ENCODE peak calls at places on chromosomes 12 and 14, in eight cellular contexts. One of them, this sample, is unnamed.

GRCh38 chr12:114834621-114835020 is 150.6 kb upstream of the TBX3 start:
- DNase-seq in iPS DF 6.9: no peak
- DNase-seq in GM23338: no peak
- DNase-seq in lower leg skin: no peak
- DNase-seq in tibial artery: no peak
- DNase-seq in keratinocyte: no peak
- DNase-seq in heart right ventricle: no peak
- DNase-seq in coronary artery: no peak
- DNase-seq in this sample: no peak

GRCh38 chr14:25909361-25909760 is 688.5 kb downstream of the NOVA1 start:
- DNase-seq in iPS DF 6.9: no peak
- DNase-seq in GM23338: no peak
- DNase-seq in lower leg skin: no peak
- DNase-seq in tibial artery: no peak
- DNase-seq in keratinocyte: no peak
- DNase-seq in heart right ventricle: no peak
- DNase-seq in coronary artery: no peak
- DNase-seq in this sample: no peak

GRCh38 chr14:61258985-61259384 is 22.2 kb downstream of the TMEM30B start:
- DNase-seq in iPS DF 6.9: no peak
- DNase-seq in GM23338: no peak
- DNase-seq in lower leg skin: no peak
- DNase-seq in tibial artery: no peak
- DNase-seq in keratinocyte: no peak
- DNase-seq in heart right ventricle: no peak
- DNase-seq in coronary artery: no peak
- DNase-seq in this sample: no peak

GRCh38 chr14:84483072-84483410 is 1046.9 kb upstream of the FLRT2 start:
- DNase-seq in iPS DF 6.9: no peak
- DNase-seq in GM23338: no peak
- DNase-seq in lower leg skin: no peak
- DNase-seq in tibial artery: no peak
- DNase-seq in keratinocyte: no peak
- DNase-seq in heart right ventricle: no peak
- DNase-seq in coronary artery: no peak
- DNase-seq in this sample: no peak

GRCh38 chr14:56000846-56001245 is 117.4 kb upstream of the PELI2 start:
- DNase-seq in iPS DF 6.9: no peak
- DNase-seq in GM23338: no peak
- DNase-seq in lower leg skin: no peak
- DNase-seq in tibial artery: no peak
- DNase-seq in keratinocyte: no peak
- DNase-seq in heart right ventricle: no peak
- DNase-seq in coronary artery: no peak
- DNase-seq in this sample: no peak

GRCh38 chr12:45049912-45050318 is 984 bp downstream of the DBX2 start:
- DNase-seq in iPS DF 6.9: no peak
- DNase-seq in GM23338: peak; percentile 54
- DNase-seq in lower leg skin: no peak
- DNase-seq in tibial artery: no peak
- DNase-seq in keratinocyte: no peak
- DNase-seq in heart right ventricle: no peak
- DNase-seq in coronary artery: no peak
- DNase-seq in this sample: peak; percentile 20

GRCh38 chr12:53381739-53382630 is 2.0 kb downstream of the SP1 start:
- DNase-seq in iPS DF 6.9: peak; percentile 22
- DNase-seq in GM23338: peak; percentile 80
- DNase-seq in lower leg skin: peak; percentile 54
- DNase-seq in tibial artery: peak; percentile 64
- DNase-seq in keratinocyte: peak; percentile 93
- DNase-seq in heart right ventricle: peak; percentile 56
- DNase-seq in coronary artery: no peak
- DNase-seq in this sample: peak; percentile 56

GRCh38 chr12:79659961-79660431 is 30.8 kb downstream of the PAWR start:
- DNase-seq in iPS DF 6.9: no peak
- DNase-seq in GM23338: no peak
- DNase-seq in lower leg skin: no peak
- DNase-seq in tibial artery: no peak
- DNase-seq in keratinocyte: no peak
- DNase-seq in heart right ventricle: no peak
- DNase-seq in coronary artery: no peak
- DNase-seq in this sample: no peak

GRCh38 chr14:104892517-104893434 is 27.7 kb downstream of the CEP170B start:
- DNase-seq in iPS DF 6.9: no peak
- DNase-seq in GM23338: no peak
- DNase-seq in lower leg skin: no peak
- DNase-seq in tibial artery: no peak
- DNase-seq in keratinocyte: no peak
- DNase-seq in heart right ventricle: peak; percentile 4
- DNase-seq in coronary artery: peak; percentile 69
- DNase-seq in this sample: no peak

GRCh38 chr12:129789921-129790320 is 113.9 kb downstream of the TMEM132D start:
- DNase-seq in iPS DF 6.9: no peak
- DNase-seq in GM23338: no peak
- DNase-seq in lower leg skin: no peak
- DNase-seq in tibial artery: no peak
- DNase-seq in keratinocyte: no peak
- DNase-seq in heart right ventricle: no peak
- DNase-seq in coronary artery: no peak
- DNase-seq in this sample: no peak

GRCh38 chr12:130875193-130875592 is 3.3 kb downstream of the RAN start:
- DNase-seq in iPS DF 6.9: no peak
- DNase-seq in GM23338: no peak
- DNase-seq in lower leg skin: no peak
- DNase-seq in tibial artery: no peak
- DNase-seq in keratinocyte: no peak
- DNase-seq in heart right ventricle: no peak
- DNase-seq in coronary artery: no peak
- DNase-seq in this sample: no peak

GRCh38 chr12:130873106-130873795 is 1.4 kb downstream of the RAN start:
- DNase-seq in iPS DF 6.9: no peak
- DNase-seq in GM23338: no peak
- DNase-seq in lower leg skin: no peak
- DNase-seq in tibial artery: no peak
- DNase-seq in keratinocyte: no peak
- DNase-seq in heart right ventricle: no peak
- DNase-seq in coronary artery: no peak
- DNase-seq in this sample: no peak

GRCh38 chr12:130873825-130874224 is 2.0 kb downstream of the RAN start:
- DNase-seq in iPS DF 6.9: no peak
- DNase-seq in GM23338: no peak
- DNase-seq in lower leg skin: no peak
- DNase-seq in tibial artery: no peak
- DNase-seq in keratinocyte: no peak
- DNase-seq in heart right ventricle: no peak
- DNase-seq in coronary artery: no peak
- DNase-seq in this sample: no peak

GRCh38 chr12:130876297-130876696 is 4.4 kb downstream of the RAN start:
- DNase-seq in iPS DF 6.9: no peak
- DNase-seq in GM23338: no peak
- DNase-seq in lower leg skin: no peak
- DNase-seq in tibial artery: no peak
- DNase-seq in keratinocyte: no peak
- DNase-seq in heart right ventricle: no peak
- DNase-seq in coronary artery: no peak
- DNase-seq in this sample: no peak

DNA sequence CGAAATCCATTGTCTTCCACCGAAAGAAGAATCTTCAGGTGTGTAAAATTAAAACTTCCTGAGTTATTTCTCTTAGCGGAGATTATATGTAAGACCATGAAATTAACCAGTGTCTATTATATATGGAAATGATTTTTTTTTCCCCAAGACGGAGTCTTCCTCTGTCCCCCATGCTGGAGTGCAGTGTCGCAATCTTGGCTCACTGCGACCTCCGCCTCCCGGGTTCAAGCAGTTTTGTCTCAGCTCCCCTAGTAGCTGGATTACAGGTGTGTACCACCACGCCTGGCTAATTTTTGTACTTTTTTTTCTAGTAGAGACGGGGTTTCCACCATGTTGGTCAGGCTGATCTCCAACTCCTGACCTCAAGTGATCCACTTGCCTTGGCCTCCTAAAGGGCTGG is 2.8 kb downstream of the RAN start:
- DNase-seq in iPS DF 6.9: no peak
- DNase-seq in GM23338: no peak
- DNase-seq in lower leg skin: no peak
- DNase-seq in tibial artery: no peak
- DNase-seq in keratinocyte: no peak
- DNase-seq in heart right ventricle: no peak
- DNase-seq in coronary artery: no peak
- DNase-seq in this sample: no peak
- H3K4me3 ChIP-seq in iPS DF 6.9: no peak overlapping the region
- H3K4me3 ChIP-seq in GM23338: peak overlapping the region; percentile 85
- H3K4me3 ChIP-seq in lower leg skin: no peak overlapping the region
- H3K4me3 ChIP-seq in tibial artery: no peak overlapping the region
- H3K4me3 ChIP-seq in keratinocyte: no peak overlapping the region
- H3K4me3 ChIP-seq in heart right ventricle: no peak overlapping the region
- H3K4me3 ChIP-seq in coronary artery: no peak overlapping the region
- H3K4me3 ChIP-seq in this sample: no peak overlapping the region

GRCh38 chr14:103205541-103205906 is 82.3 kb downstream of the TNFAIP2 start:
- DNase-seq in iPS DF 6.9: no peak
- DNase-seq in GM23338: no peak
- DNase-seq in lower leg skin: no peak
- DNase-seq in tibial artery: no peak
- DNase-seq in keratinocyte: no peak
- DNase-seq in heart right ventricle: no peak
- DNase-seq in coronary artery: no peak
- DNase-seq in this sample: no peak
- H3K4me3 ChIP-seq in iPS DF 6.9: no peak overlapping the region
- H3K4me3 ChIP-seq in GM23338: no peak overlapping the region
- H3K4me3 ChIP-seq in lower leg skin: no peak overlapping the region
- H3K4me3 ChIP-seq in tibial artery: no peak overlapping the region
- H3K4me3 ChIP-seq in keratinocyte: no peak overlapping the region
- H3K4me3 ChIP-seq in heart right ventricle: no peak overlapping the region
- H3K4me3 ChIP-seq in coronary artery: peak overlapping the region; percentile 80
- H3K4me3 ChIP-seq in this sample: no peak overlapping the region

GRCh38 chr12:9759680-9760592 is 765 bp downstream of the CD69 start:
- DNase-seq in iPS DF 6.9: no peak
- DNase-seq in GM23338: no peak
- DNase-seq in lower leg skin: no peak
- DNase-seq in tibial artery: no peak
- DNase-seq in keratinocyte: no peak
- DNase-seq in heart right ventricle: no peak
- DNase-seq in coronary artery: no peak
- DNase-seq in this sample: no peak
- H3K4me3 ChIP-seq in iPS DF 6.9: no peak overlapping the region
- H3K4me3 ChIP-seq in GM23338: no peak overlapping the region
- H3K4me3 ChIP-seq in lower leg skin: no peak overlapping the region
- H3K4me3 ChIP-seq in tibial artery: no peak overlapping the region
- H3K4me3 ChIP-seq in keratinocyte: no peak overlapping the region
- H3K4me3 ChIP-seq in heart right ventricle: no peak overlapping the region
- H3K4me3 ChIP-seq in coronary artery: no peak overlapping the region
- H3K4me3 ChIP-seq in this sample: no peak overlapping the region

GRCh38 chr12:132284618-132285310 is 44.6 kb downstream of the GALNT9 start:
- DNase-seq in iPS DF 6.9: no peak
- DNase-seq in GM23338: no peak
- DNase-seq in lower leg skin: no peak
- DNase-seq in tibial artery: no peak
- DNase-seq in keratinocyte: peak; percentile 30
- DNase-seq in heart right ventricle: no peak
- DNase-seq in coronary artery: no peak
- DNase-seq in this sample: peak; percentile 23

GRCh38 chr12:132287391-132288238 is 41.8 kb downstream of the GALNT9 start:
- DNase-seq in iPS DF 6.9: no peak
- DNase-seq in GM23338: no peak
- DNase-seq in lower leg skin: no peak
- DNase-seq in tibial artery: no peak
- DNase-seq in keratinocyte: no peak
- DNase-seq in heart right ventricle: no peak
- DNase-seq in coronary artery: no peak
- DNase-seq in this sample: no peak

GRCh38 chr12:132285311-132285741 is 44.1 kb downstream of the GALNT9 start:
- DNase-seq in iPS DF 6.9: no peak
- DNase-seq in GM23338: no peak
- DNase-seq in lower leg skin: no peak
- DNase-seq in tibial artery: no peak
- DNase-seq in keratinocyte: no peak
- DNase-seq in heart right ventricle: no peak
- DNase-seq in coronary artery: no peak
- DNase-seq in this sample: no peak

GRCh38 chr12:132286912-132287311 is 42.5 kb downstream of the GALNT9 start:
- DNase-seq in iPS DF 6.9: no peak
- DNase-seq in GM23338: no peak
- DNase-seq in lower leg skin: no peak
- DNase-seq in tibial artery: no peak
- DNase-seq in keratinocyte: no peak
- DNase-seq in heart right ventricle: no peak
- DNase-seq in coronary artery: no peak
- DNase-seq in this sample: no peak

GRCh38 chr12:132285991-132286681 is 43.3 kb downstream of the GALNT9 start:
- DNase-seq in iPS DF 6.9: no peak
- DNase-seq in GM23338: peak; percentile 48
- DNase-seq in lower leg skin: no peak
- DNase-seq in tibial artery: peak; percentile 29
- DNase-seq in keratinocyte: no peak
- DNase-seq in heart right ventricle: peak; percentile 28
- DNase-seq in coronary artery: no peak
- DNase-seq in this sample: peak; percentile 89
- H3K4me3 ChIP-seq in iPS DF 6.9: peak overlapping the region; percentile 21
- H3K4me3 ChIP-seq in GM23338: peak overlapping the region; percentile 36
- H3K4me3 ChIP-seq in lower leg skin: no peak overlapping the region
- H3K4me3 ChIP-seq in tibial artery: peak overlapping the region; percentile 15
- H3K4me3 ChIP-seq in keratinocyte: no peak overlapping the region
- H3K4me3 ChIP-seq in heart right ventricle: peak overlapping the region; percentile 17
- H3K4me3 ChIP-seq in coronary artery: peak overlapping the region; percentile 66
- H3K4me3 ChIP-seq in this sample: no peak overlapping the region

GRCh38 chr12:80681287-80681686 is 26.1 kb upstream of the MYF6 start:
- DNase-seq in iPS DF 6.9: no peak
- DNase-seq in GM23338: no peak
- DNase-seq in lower leg skin: no peak
- DNase-seq in tibial artery: no peak
- DNase-seq in keratinocyte: no peak
- DNase-seq in heart right ventricle: no peak
- DNase-seq in coronary artery: no peak
- DNase-seq in this sample: no peak
- H3K4me3 ChIP-seq in iPS DF 6.9: no peak overlapping the region
- H3K4me3 ChIP-seq in GM23338: no peak overlapping the region
- H3K4me3 ChIP-seq in lower leg skin: no peak overlapping the region
- H3K4me3 ChIP-seq in tibial artery: no peak overlapping the region
- H3K4me3 ChIP-seq in keratinocyte: no peak overlapping the region
- H3K4me3 ChIP-seq in heart right ventricle: no peak overlapping the region
- H3K4me3 ChIP-seq in coronary artery: no peak overlapping the region
- H3K4me3 ChIP-seq in this sample: no peak overlapping the region

GRCh38 chr12:113473400-113473799 is 1.7 kb upstream of the LHX5 start:
- DNase-seq in iPS DF 6.9: no peak
- DNase-seq in GM23338: no peak
- DNase-seq in lower leg skin: no peak
- DNase-seq in tibial artery: no peak
- DNase-seq in keratinocyte: no peak
- DNase-seq in heart right ventricle: no peak
- DNase-seq in coronary artery: no peak
- DNase-seq in this sample: no peak
- H3K4me3 ChIP-seq in iPS DF 6.9: no peak overlapping the region
- H3K4me3 ChIP-seq in GM23338: no peak overlapping the region
- H3K4me3 ChIP-seq in lower leg skin: no peak overlapping the region
- H3K4me3 ChIP-seq in tibial artery: no peak overlapping the region
- H3K4me3 ChIP-seq in keratinocyte: no peak overlapping the region
- H3K4me3 ChIP-seq in heart right ventricle: no peak overlapping the region
- H3K4me3 ChIP-seq in coronary artery: no peak overlapping the region
- H3K4me3 ChIP-seq in this sample: no peak overlapping the region

GRCh38 chr12:12721251-12721689 is 4.1 kb downstream of the CDKN1B start:
- DNase-seq in iPS DF 6.9: no peak
- DNase-seq in GM23338: no peak
- DNase-seq in lower leg skin: no peak
- DNase-seq in tibial artery: no peak
- DNase-seq in keratinocyte: no peak
- DNase-seq in heart right ventricle: no peak
- DNase-seq in coronary artery: no peak
- DNase-seq in this sample: no peak
- H3K4me3 ChIP-seq in iPS DF 6.9: no peak overlapping the region
- H3K4me3 ChIP-seq in GM23338: no peak overlapping the region
- H3K4me3 ChIP-seq in lower leg skin: no peak overlapping the region
- H3K4me3 ChIP-seq in tibial artery: peak overlapping the region; percentile 99
- H3K4me3 ChIP-seq in keratinocyte: peak overlapping the region; percentile 49
- H3K4me3 ChIP-seq in heart right ventricle: peak overlapping the region; percentile 79
- H3K4me3 ChIP-seq in coronary artery: peak overlapping the region; percentile 7
- H3K4me3 ChIP-seq in this sample: peak overlapping the region; percentile 7